ENCODE peak calls at places on chromosomes 12 and 14, in six cellular contexts. B, G, P, J, E and T are unnamed samples.

GRCh38 chr14:34051966-34052657 is 101.2 kb upstream of the EGLN3 start:
- DNase-seq in B (no peak), G (no peak), P (no peak), J (no peak), E (no peak), T (no peak)

GRCh38 chr12:123111498-123112165 is 39.3 kb downstream of the PITPNM2 start:
- DNase-seq in B (no peak), G (no peak), P (no peak), J (no peak), E (no peak), T (no peak)

GRCh38 chr12:123767613-123768012 is 5.5 kb downstream of the DNAH10 start:
- DNase-seq in B (no peak), G (no peak), P (no peak), J (no peak), E (no peak), T (no peak)

GRCh38 chr14:98826618-98827017 is 445.4 kb downstream of the BCL11B start:
- DNase-seq in B (peak; percentile 31), G (no peak), P (no peak), J (no peak), E (no peak), T (peak; percentile 13)

GRCh38 chr12:6268484-6269157 is 41.9 kb upstream of the PLEKHG6 start:
- DNase-seq in B (no peak), G (no peak), P (no peak), J (no peak), E (no peak), T (no peak)

GRCh38 chr14:77376380-77376770 is 519 bp downstream of the TMED8 start:
- DNase-seq in B (peak; percentile 25), G (peak; percentile 9), P (peak; percentile 5), J (no peak), E (no peak), T (no peak)

GRCh38 chr14:91369628-91370445 is 47.8 kb downstream of the CCDC88C start:
- DNase-seq in B (no peak), G (no peak), P (peak; percentile 85), J (no peak), E (no peak), T (no peak)

GRCh38 chr14:105167303-105168092 is 1.1 kb downstream of the JAG2 start:
- DNase-seq in B (peak; percentile 33), G (no peak), P (peak; percentile 46), J (no peak), E (no peak), T (no peak)

DNA sequence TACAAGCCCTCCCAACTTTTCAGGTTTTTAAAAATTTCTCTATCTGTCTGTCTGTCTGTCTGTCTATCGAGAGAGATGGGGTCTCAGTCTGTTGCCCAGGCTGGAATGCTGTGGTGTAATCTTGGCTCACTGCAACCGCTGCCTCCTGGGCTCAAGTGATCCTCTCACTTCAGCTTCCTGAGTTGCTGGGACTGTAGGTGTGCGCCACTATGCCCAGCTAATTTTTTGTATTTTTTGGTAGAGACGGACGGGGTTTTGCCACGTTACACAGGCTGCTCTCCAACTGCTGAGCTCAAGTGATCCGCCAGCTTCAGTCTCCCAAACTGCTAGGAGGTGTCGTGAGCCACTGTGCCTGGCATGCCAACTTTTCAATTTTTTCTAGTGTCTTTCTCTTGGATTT is 437.2 kb downstream of the PCNX1 start:
- DNase-seq in B (no peak), G (no peak), P (no peak), J (no peak), E (no peak), T (no peak)
- H3K4me3 ChIP-seq in B (no peak overlapping the region), G (no peak overlapping the region), P (no peak overlapping the region), J (no peak overlapping the region), E (no peak overlapping the region), T (no peak overlapping the region)

GRCh38 chr14:37945959-37946358 is 261.7 kb upstream of the SSTR1 start:
- DNase-seq in B (no peak), G (no peak), P (no peak), J (no peak), E (no peak), T (no peak)

DNA sequence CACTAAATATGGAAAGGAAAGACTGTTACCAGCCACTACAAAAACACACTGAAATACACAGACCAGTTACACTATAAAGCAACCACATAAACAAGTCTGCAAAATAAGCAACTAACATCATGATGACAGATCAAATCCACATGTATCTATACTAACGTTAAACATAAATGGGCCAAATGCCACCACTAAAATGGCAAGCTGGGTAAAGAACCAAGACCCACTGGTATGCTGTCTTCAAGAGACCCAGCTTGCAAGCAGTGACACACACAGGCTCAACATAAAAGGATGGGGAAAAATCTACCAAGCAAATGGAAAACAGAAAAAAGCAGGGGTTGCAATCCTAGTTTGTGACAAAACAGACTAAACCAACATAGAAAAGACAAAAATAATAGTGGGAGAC is 260.9 kb upstream of the SSTR1 start:
- DNase-seq in B (no peak), G (no peak), P (no peak), J (no peak), E (no peak), T (no peak)
- H3K9me3 ChIP-seq in B (peaks cover 53% of the 10 kb centered on the region), G (peaks cover 9% of the 10 kb centered on the region), P (no peaks in the 10 kb centered on the region), J (no peaks in the 10 kb centered on the region), E (peaks cover 17% of the 10 kb centered on the region), T (no peaks in the 10 kb centered on the region)

GRCh38 chr14:57254884-57255283 is 13.8 kb downstream of the EXOC5 start:
- DNase-seq in B (no peak), G (no peak), P (no peak), J (no peak), E (no peak), T (no peak)
- H3K4me3 ChIP-seq in B (no peak overlapping the region), G (no peak overlapping the region), P (no peak overlapping the region), J (no peak overlapping the region), E (no peak overlapping the region), T (no peak overlapping the region)

GRCh38 chr12:133106253-133106652 is 23.8 kb downstream of the ZNF891 start:
- DNase-seq in B (no peak), G (no peak), P (no peak), J (no peak), E (no peak), T (no peak)

GRCh38 chr12:133105620-133106019 is 24.5 kb downstream of the ZNF891 start:
- DNase-seq in B (no peak), G (no peak), P (no peak), J (no peak), E (no peak), T (no peak)

GRCh38 chr12:133108150-133108549 is 21.9 kb downstream of the ZNF891 start:
- DNase-seq in B (no peak), G (no peak), P (no peak), J (no peak), E (no peak), T (no peak)

DNA sequence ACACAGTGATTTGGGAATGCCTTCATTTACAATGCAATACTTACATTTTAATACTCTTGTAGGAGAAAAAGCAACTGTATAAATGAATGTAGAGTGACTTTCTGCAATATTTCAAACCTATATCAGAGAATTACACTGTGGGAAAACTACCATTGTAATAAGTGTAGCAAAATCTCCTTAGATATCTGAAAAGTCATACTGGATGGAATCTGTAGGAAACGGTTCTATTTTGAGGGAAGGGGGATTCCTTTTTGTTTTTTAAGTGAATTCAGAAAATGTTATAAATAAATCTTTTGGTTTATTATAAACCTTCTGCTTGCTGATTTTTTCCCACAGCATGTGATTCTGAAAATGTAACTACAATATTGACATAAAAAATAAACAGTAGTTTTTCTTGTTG is 23.0 kb downstream of the ZNF891 start:
- DNase-seq in B (no peak), G (no peak), P (no peak), J (no peak), E (no peak), T (no peak)
- H3K9me3 ChIP-seq in B (peaks cover 100% of the 10 kb centered on the region), G (peaks cover 78% of the 10 kb centered on the region), P (peaks cover 26% of the 10 kb centered on the region), J (peaks cover 90% of the 10 kb centered on the region), E (peaks cover 99% of the 10 kb centered on the region), T (peaks cover 93% of the 10 kb centered on the region)

GRCh38 chr12:114407034-114407420 is 1.1 kb upstream of the TBX5 start:
- DNase-seq in B (no peak), G (no peak), P (no peak), J (no peak), E (no peak), T (no peak)
- H3K4me3 ChIP-seq in B (no peak overlapping the region), G (no peak overlapping the region), P (no peak overlapping the region), J (no peak overlapping the region), E (peak overlapping the region; percentile 64), T (no peak overlapping the region)